ENCODE peak calls at places on chromosome 1, in six cellular contexts. B is mesendoderm, I is adrenal gland, H is cardiac muscle cell, Y is stomach, D is OCI-LY7. J is an unnamed sample.

GRCh38 chr1:9787702-9788101 is 36.1 kb downstream of the CLSTN1 start:
- DNase-seq in I (no peak), H (no peak), Y (no peak), B (no peak), D (peak), J (peak)

GRCh38 chr1:79371802-79372201 is 365.3 kb upstream of the ADGRL4 start:
- DNase-seq in I (no peak), Y (no peak), B (no peak), D (no peak), H (no peak), J (no peak)

GRCh38 chr1:224168859-224169380 is 14.1 kb upstream of the DEGS1 start:
- DNase-seq in Y (no peak), H (peak), B (no peak), I (no peak), D (peak), J (peak)

GRCh38 chr1:11059166-11059989 is 440 bp downstream of the SRM start:
- DNase-seq in B (no peak), I (no peak), H (no peak), D (peak), Y (no peak), J (no peak)

GRCh38 chr1:221837886-221838285 is 96.0 kb upstream of the DUSP10 start:
- DNase-seq in I (no peak), D (no peak), Y (no peak), H (no peak), B (no peak), J (no peak)

GRCh38 chr1:172515927-172516326 is 17.0 kb upstream of the SUCO start:
- DNase-seq in I (no peak), B (no peak), D (no peak), H (no peak), Y (no peak), J (no peak)

GRCh38 chr1:100400332-100400933 is 48.1 kb downstream of the CDC14A start:
- DNase-seq in Y (peak), D (peak), B (peak), H (peak), I (peak), J (peak)

GRCh38 chr1:156858959-156859522 is at the start of gene INSRR:
- DNase-seq in I (no peak), Y (no peak), B (peak), D (no peak), H (peak), J (no peak)

GRCh38 chr1:67463298-67463960 is 33.2 kb upstream of the SERBP1 start:
- DNase-seq in I (no peak), B (peak), H (no peak), D (no peak), Y (no peak), J (no peak)

GRCh38 chr1:999797-1000356 is at the start of gene HES4:
- DNase-seq in D (no peak), I (peak), B (peak), Y (peak), H (peak), J (peak)

GRCh38 chr1:201358596-201358995 is 18.9 kb downstream of the TNNT2 start:
- DNase-seq in I (no peak), B (peak), Y (no peak), H (peak), D (no peak), J (no peak)
- H3K27ac ChIP-seq in I (no peak), B (no peak), Y (no peak), H (peak), D (no peak), J (no peak)

GRCh38 chr1:153613406-153613805 is 469 bp upstream of the S100A16 start:
- DNase-seq in D (no peak), B (no peak), H (no peak), Y (no peak), I (no peak), J (no peak)
- H3K4me3 ChIP-seq in D (no peak), B (no peak), H (no peak), Y (peak), I (no peak), J (no peak)

DNA sequence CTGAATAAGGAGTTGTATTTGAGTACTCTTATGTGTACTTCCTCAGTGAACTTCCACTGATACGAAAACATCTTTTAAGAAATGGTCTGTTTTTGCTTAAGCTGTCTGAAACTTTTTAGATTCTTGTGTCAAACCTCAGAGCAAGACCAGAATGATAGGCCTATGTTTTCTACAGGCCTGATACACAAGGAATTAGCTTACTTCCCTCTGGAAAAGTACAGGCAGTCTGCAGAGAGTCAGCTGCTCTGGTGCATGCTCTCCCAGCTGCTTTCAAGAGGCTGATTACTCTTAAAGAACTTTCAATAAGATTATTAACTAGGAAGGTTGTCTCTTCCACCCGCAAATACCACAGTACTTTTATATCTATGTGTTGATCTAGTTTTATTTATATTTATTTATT is 9.5 kb downstream of the SNX27 start:
- DNase-seq in I (peak), H (no peak), Y (no peak), B (no peak), D (no peak), J (no peak)
- H3K27ac ChIP-seq in I (no peak), H (peak), Y (peak), B (no peak), D (no peak), J (no peak)

GRCh38 chr1:111594128-111594693 is 25.4 kb upstream of the RAP1A start:
- DNase-seq in D (no peak), B (no peak), Y (no peak), I (no peak), H (no peak), J (no peak)
- H3K4me3 ChIP-seq in D (no peak), B (no peak), Y (no peak), I (no peak), H (no peak), J (peak)

GRCh38 chr1:17588048-17588781 is 48.7 kb downstream of the ARHGEF10L start:
- DNase-seq in D (no peak), H (peak), B (peak), I (no peak), Y (peak), J (no peak)
- H3K27ac ChIP-seq in D (no peak), H (peak), B (peak), I (no peak), Y (peak), J (no peak)

GRCh38 chr1:107622975-107623374 is 342.0 kb downstream of the VAV3 start:
- DNase-seq in D (no peak), B (no peak), I (no peak), H (no peak), Y (no peak), J (no peak)
- H3K4me3 ChIP-seq in D (no peak), B (no peak), I (no peak), H (no peak), Y (no peak), J (no peak)

GRCh38 chr1:167493372-167493771 is 25.0 kb downstream of the CD247 start:
- DNase-seq in D (no peak), B (no peak), H (no peak), Y (no peak), I (no peak), J (no peak)
- H3K27ac ChIP-seq in D (no peak), B (no peak), H (no peak), Y (no peak), I (no peak), J (no peak)

GRCh38 chr1:36457691-36458090 is 6.5 kb downstream of the MRPS15 start:
- DNase-seq in Y (no peak), B (no peak), H (no peak), I (no peak), D (no peak), J (no peak)
- H3K4me3 ChIP-seq in Y (no peak), B (no peak), H (no peak), I (no peak), D (no peak), J (no peak)

J was measured in CD8-positive, alpha-beta memory T cell.